ENCODE peak calls at places on chromosomes 12 and 14, in four cellular contexts. One of them, this sample, is unnamed.

GRCh38 chr14:92380131-92380530 is 57.2 kb downstream of the SLC24A4 start:
- DNase-seq in neural progenitor cell: peak; percentile 55
- DNase-seq in HCT116: no peak
- DNase-seq in heart right ventricle: no peak
- DNase-seq in this sample: no peak

GRCh38 chr14:49853572-49854375 is 1.2 kb upstream of the NEMF start:
- DNase-seq in neural progenitor cell: peak; percentile 91
- DNase-seq in HCT116: peak; percentile 90
- DNase-seq in heart right ventricle: peak; percentile 67
- DNase-seq in this sample: peak; percentile 74

GRCh38 chr12:4849024-4849594 is 60.6 kb upstream of the KCNA1 start:
- DNase-seq in neural progenitor cell: peak; percentile 42
- DNase-seq in HCT116: no peak
- DNase-seq in heart right ventricle: no peak
- DNase-seq in this sample: peak; percentile 6

GRCh38 chr12:3791475-3791874 is 38.6 kb upstream of the CRACR2A start:
- DNase-seq in neural progenitor cell: no peak
- DNase-seq in HCT116: no peak
- DNase-seq in heart right ventricle: no peak
- DNase-seq in this sample: no peak

GRCh38 chr14:68384335-68384734 is 408.5 kb downstream of the ZFP36L1 start:
- DNase-seq in neural progenitor cell: no peak
- DNase-seq in HCT116: no peak
- DNase-seq in heart right ventricle: peak; percentile 32
- DNase-seq in this sample: no peak

GRCh38 chr14:76828339-76829015 is 2.3 kb downstream of the LRRC74A start:
- DNase-seq in neural progenitor cell: no peak
- DNase-seq in HCT116: no peak
- DNase-seq in heart right ventricle: no peak
- DNase-seq in this sample: no peak

GRCh38 chr12:93203361-93203760 is 174.4 kb upstream of the NUDT4 start:
- DNase-seq in neural progenitor cell: no peak
- DNase-seq in HCT116: no peak
- DNase-seq in heart right ventricle: no peak
- DNase-seq in this sample: no peak

GRCh38 chr14:49950275-49951250 is 57.7 kb downstream of the ARF6 start:
- DNase-seq in neural progenitor cell: no peak
- DNase-seq in HCT116: peak; percentile 66
- DNase-seq in heart right ventricle: no peak
- DNase-seq in this sample: peak; percentile 97

GRCh38 chr12:89454080-89454848 is 70.3 kb downstream of the GALNT4 start:
- DNase-seq in neural progenitor cell: peak; percentile 15
- DNase-seq in HCT116: no peak
- DNase-seq in heart right ventricle: no peak
- DNase-seq in this sample: no peak

GRCh38 chr12:89983622-89984021 is 275.0 kb upstream of the ATP2B1 start:
- DNase-seq in neural progenitor cell: no peak
- DNase-seq in HCT116: no peak
- DNase-seq in heart right ventricle: no peak
- DNase-seq in this sample: no peak

GRCh38 chr14:99792551-99793212 is 531 bp upstream of the EML1 start:
- DNase-seq in neural progenitor cell: peak; percentile 52
- DNase-seq in HCT116: no peak
- DNase-seq in heart right ventricle: peak; percentile 41
- DNase-seq in this sample: no peak

GRCh38 chr14:75182820-75183219 is 6.4 kb upstream of the TMED10 start:
- DNase-seq in neural progenitor cell: no peak
- DNase-seq in HCT116: no peak
- DNase-seq in heart right ventricle: no peak
- DNase-seq in this sample: peak; percentile 25

GRCh38 chr14:31208546-31209424 is 1.2 kb upstream of the HECTD1 start:
- DNase-seq in neural progenitor cell: no peak
- DNase-seq in HCT116: no peak
- DNase-seq in heart right ventricle: no peak
- DNase-seq in this sample: no peak

GRCh38 chr14:69559581-69560011 is 15.1 kb downstream of the CCDC177 start:
- DNase-seq in neural progenitor cell: peak; percentile 23
- DNase-seq in HCT116: no peak
- DNase-seq in heart right ventricle: no peak
- DNase-seq in this sample: no peak

GRCh38 chr14:40386433-40386832 is 954.2 kb upstream of the FBXO33 start:
- DNase-seq in neural progenitor cell: no peak
- DNase-seq in HCT116: no peak
- DNase-seq in heart right ventricle: no peak
- DNase-seq in this sample: no peak

GRCh38 chr12:76957306-76957705 is 78.5 kb upstream of the CSRP2 start:
- DNase-seq in neural progenitor cell: no peak
- DNase-seq in HCT116: no peak
- DNase-seq in heart right ventricle: no peak
- DNase-seq in this sample: no peak

GRCh38 chr12:109111775-109112491 is 4.5 kb upstream of the ACACB start:
- DNase-seq in neural progenitor cell: peak; percentile 63
- DNase-seq in HCT116: peak; percentile 24
- DNase-seq in heart right ventricle: peak; percentile 77
- DNase-seq in this sample: no peak

GRCh38 chr14:90692061-90692460 is 124.2 kb downstream of the TTC7B start:
- DNase-seq in neural progenitor cell: no peak
- DNase-seq in HCT116: no peak
- DNase-seq in heart right ventricle: no peak
- DNase-seq in this sample: no peak

GRCh38 chr12:111766608-111767361 is at the start of gene ALDH2:
- DNase-seq in neural progenitor cell: peak; percentile 94
- DNase-seq in HCT116: peak; percentile 6
- DNase-seq in heart right ventricle: peak; percentile 84
- DNase-seq in this sample: no peak

GRCh38 chr14:31270196-31270772 is 62.7 kb upstream of the HECTD1 start:
- DNase-seq in neural progenitor cell: peak; percentile 44
- DNase-seq in HCT116: no peak
- DNase-seq in heart right ventricle: no peak
- DNase-seq in this sample: no peak

GRCh38 chr12:94560416-94561221 is 89.7 kb downstream of the TMCC3 start:
- DNase-seq in neural progenitor cell: peak; percentile 52
- DNase-seq in HCT116: peak; percentile 35
- DNase-seq in heart right ventricle: no peak
- DNase-seq in this sample: peak; percentile 96

GRCh38 chr14:100737526-100737925 is 10.8 kb downstream of the DLK1 start:
- DNase-seq in neural progenitor cell: no peak
- DNase-seq in HCT116: no peak
- DNase-seq in heart right ventricle: no peak
- DNase-seq in this sample: no peak

GRCh38 chr12:12461923-12462315 is 100.7 kb downstream of the DUSP16 start:
- DNase-seq in neural progenitor cell: no peak
- DNase-seq in HCT116: no peak
- DNase-seq in heart right ventricle: no peak
- DNase-seq in this sample: no peak

GRCh38 chr12:6582196-6582595 is 14.1 kb upstream of the NOP2 start:
- DNase-seq in neural progenitor cell: peak; percentile 47
- DNase-seq in HCT116: no peak
- DNase-seq in heart right ventricle: no peak
- DNase-seq in this sample: no peak

GRCh38 chr12:29164477-29165163 is 15.5 kb downstream of the FAR2 start:
- DNase-seq in neural progenitor cell: no peak
- DNase-seq in HCT116: no peak
- DNase-seq in heart right ventricle: no peak
- DNase-seq in this sample: peak; percentile 36

GRCh38 chr12:29159690-29160089 is 10.6 kb downstream of the FAR2 start:
- DNase-seq in neural progenitor cell: no peak
- DNase-seq in HCT116: no peak
- DNase-seq in heart right ventricle: no peak
- DNase-seq in this sample: no peak

GRCh38 chr12:29167410-29167809 is 18.3 kb downstream of the FAR2 start:
- DNase-seq in neural progenitor cell: no peak
- DNase-seq in HCT116: no peak
- DNase-seq in heart right ventricle: no peak
- DNase-seq in this sample: no peak

GRCh38 chr12:29160230-29160629 is 11.2 kb downstream of the FAR2 start:
- DNase-seq in neural progenitor cell: no peak
- DNase-seq in HCT116: no peak
- DNase-seq in heart right ventricle: no peak
- DNase-seq in this sample: no peak

GRCh38 chr12:29163146-29163545 is 14.1 kb downstream of the FAR2 start:
- DNase-seq in neural progenitor cell: no peak
- DNase-seq in HCT116: no peak
- DNase-seq in heart right ventricle: no peak
- DNase-seq in this sample: no peak
- H3K4me1 ChIP-seq in neural progenitor cell: no peaks in the 10 kb centered on the region
- H3K4me1 ChIP-seq in HCT116: peaks cover 10% of the 10 kb centered on the region
- H3K4me1 ChIP-seq in heart right ventricle: no peaks in the 10 kb centered on the region
- H3K4me1 ChIP-seq in this sample: no peaks in the 10 kb centered on the region

GRCh38 chr12:48184549-48184922 is 1.1 kb downstream of the CCDC184 start:
- DNase-seq in neural progenitor cell: peak; percentile 20
- DNase-seq in HCT116: no peak
- DNase-seq in heart right ventricle: no peak
- DNase-seq in this sample: no peak
- H3K4me1 ChIP-seq in neural progenitor cell: peaks cover 23% of the 10 kb centered on the region
- H3K4me1 ChIP-seq in HCT116: peaks cover 25% of the 10 kb centered on the region
- H3K4me1 ChIP-seq in heart right ventricle: peaks cover 4% of the 10 kb centered on the region
- H3K4me1 ChIP-seq in this sample: no peaks in the 10 kb centered on the region

DNA sequence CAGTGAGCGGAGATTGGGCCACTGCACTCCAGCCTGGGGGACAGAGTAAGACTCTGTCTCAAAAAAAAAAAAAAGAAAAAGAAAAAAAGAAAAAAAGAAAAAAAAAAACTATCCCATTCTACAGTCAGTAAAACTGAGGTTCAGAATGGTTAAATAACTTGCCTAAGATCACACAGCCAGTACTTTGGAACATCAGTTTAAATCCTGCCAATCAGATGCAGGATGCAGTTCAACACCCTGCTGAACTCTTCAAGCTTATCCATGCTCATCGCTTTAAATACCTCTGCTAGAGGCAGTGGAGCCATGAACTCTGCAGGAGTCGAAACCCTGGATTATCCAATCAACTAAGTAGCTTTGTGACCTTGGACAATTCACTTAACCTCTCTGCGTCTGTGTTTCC is 3.4 kb downstream of the ZNF385A start:
- DNase-seq in neural progenitor cell: no peak
- DNase-seq in HCT116: no peak
- DNase-seq in heart right ventricle: no peak
- DNase-seq in this sample: no peak
- H3K4me1 ChIP-seq in neural progenitor cell: peaks cover 33% of the 10 kb centered on the region
- H3K4me1 ChIP-seq in HCT116: peaks cover 59% of the 10 kb centered on the region
- H3K4me1 ChIP-seq in heart right ventricle: peaks cover 8% of the 10 kb centered on the region
- H3K4me1 ChIP-seq in this sample: peaks cover 15% of the 10 kb centered on the region

GRCh38 chr12:124743479-124744272 is 120.0 kb downstream of the SCARB1 start:
- DNase-seq in neural progenitor cell: no peak
- DNase-seq in HCT116: no peak
- DNase-seq in heart right ventricle: no peak
- DNase-seq in this sample: no peak
- H3K4me1 ChIP-seq in neural progenitor cell: peaks cover under 1% of the 10 kb centered on the region
- H3K4me1 ChIP-seq in HCT116: peaks cover 68% of the 10 kb centered on the region
- H3K4me1 ChIP-seq in heart right ventricle: peaks cover 20% of the 10 kb centered on the region
- H3K4me1 ChIP-seq in this sample: peaks cover 5% of the 10 kb centered on the region

DNA sequence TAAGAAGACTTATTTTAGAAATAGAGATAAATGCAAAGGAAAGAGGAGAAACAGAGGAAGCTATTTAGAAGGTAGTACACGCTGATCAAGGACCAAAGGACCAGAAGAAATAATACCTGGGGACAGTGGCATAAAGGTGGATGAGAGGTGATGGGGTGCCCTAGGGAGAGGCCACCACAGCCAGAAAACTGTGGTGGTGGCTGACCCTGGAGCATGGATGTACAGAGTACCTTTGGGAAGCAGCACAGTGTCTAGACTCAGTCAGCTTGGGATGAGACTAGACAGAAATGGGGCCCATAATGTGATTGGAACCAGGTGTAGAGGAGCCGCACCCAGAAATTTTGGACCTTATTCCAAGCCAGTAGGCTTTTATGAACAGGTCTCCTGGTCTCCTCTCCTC is 17.2 kb downstream of the RASSF8 start:
- DNase-seq in neural progenitor cell: no peak
- DNase-seq in HCT116: no peak
- DNase-seq in heart right ventricle: no peak
- DNase-seq in this sample: no peak
- H3K4me1 ChIP-seq in neural progenitor cell: peaks cover 77% of the 10 kb centered on the region
- H3K4me1 ChIP-seq in HCT116: no peaks in the 10 kb centered on the region
- H3K4me1 ChIP-seq in heart right ventricle: peaks cover 27% of the 10 kb centered on the region
- H3K4me1 ChIP-seq in this sample: peaks cover 6% of the 10 kb centered on the region

DNA sequence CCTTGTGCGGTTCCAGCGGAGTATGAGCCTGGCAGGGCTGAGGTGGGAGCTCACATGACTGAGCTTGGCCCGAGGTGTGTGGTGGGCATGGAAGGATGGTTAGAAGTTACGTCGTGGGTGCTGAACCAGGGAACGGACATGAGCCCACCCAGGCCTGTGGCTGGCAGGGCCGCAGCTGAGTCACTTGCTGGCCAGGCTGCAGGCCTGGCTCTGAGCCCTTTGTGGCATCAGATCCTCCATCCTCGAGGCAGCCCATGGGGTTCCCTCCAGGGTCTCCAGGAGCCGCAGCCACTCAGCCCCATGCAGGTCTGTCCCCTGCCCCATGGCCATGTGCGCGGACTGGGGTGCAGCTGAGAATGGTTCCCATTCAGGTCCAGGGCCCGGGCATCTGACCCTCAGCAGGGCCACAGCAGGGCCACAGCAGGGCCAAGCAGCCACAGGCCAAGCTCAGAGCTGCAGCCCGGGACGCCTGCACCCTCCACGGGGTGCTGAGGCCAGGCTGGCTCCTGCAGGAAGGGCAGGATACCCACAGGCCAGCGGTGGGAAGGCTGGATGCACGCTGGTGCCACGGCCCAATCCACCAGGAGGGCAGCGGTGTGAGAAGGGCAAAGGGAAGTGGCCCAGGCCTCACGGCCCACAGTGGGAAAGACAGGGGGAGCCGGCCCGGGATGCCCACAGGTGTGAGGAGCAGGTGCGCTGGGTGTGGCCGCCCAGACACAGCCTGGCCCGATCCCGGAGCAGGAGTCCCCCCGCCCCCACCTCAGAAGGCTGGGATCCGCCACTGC is 26.3 kb upstream of the ULK1 start:
- DNase-seq in neural progenitor cell: no peak
- DNase-seq in HCT116: no peak
- DNase-seq in heart right ventricle: no peak
- DNase-seq in this sample: no peak
- H3K4me1 ChIP-seq in neural progenitor cell: peaks cover 11% of the 10 kb centered on the region
- H3K4me1 ChIP-seq in HCT116: peaks cover 50% of the 10 kb centered on the region
- H3K4me1 ChIP-seq in heart right ventricle: no peaks in the 10 kb centered on the region
- H3K4me1 ChIP-seq in this sample: peaks cover 10% of the 10 kb centered on the region

DNA sequence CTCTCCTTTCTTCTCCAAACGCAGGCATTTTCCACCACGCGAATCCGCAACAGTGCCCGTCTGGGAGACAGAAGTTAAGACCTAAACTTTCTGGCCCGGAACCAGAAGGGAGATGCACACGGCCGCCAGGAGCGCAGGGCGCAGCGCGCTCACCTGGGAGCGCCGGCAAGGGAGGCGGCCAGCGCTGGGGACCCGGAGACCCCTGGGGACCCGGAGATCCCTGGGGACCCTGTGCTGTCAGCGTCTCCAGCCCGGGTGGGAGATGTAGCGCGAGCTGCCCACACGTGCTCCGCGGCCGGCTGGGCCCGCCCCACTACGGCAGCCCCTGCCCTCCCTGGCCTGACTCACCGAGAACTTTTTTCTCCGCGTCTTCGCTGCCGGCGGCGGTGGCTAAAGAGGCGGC is 620 bp downstream of the YBX3 start:
- DNase-seq in neural progenitor cell: peak; percentile 59
- DNase-seq in HCT116: no peak
- DNase-seq in heart right ventricle: peak; percentile 50
- DNase-seq in this sample: peak; percentile 42
- H3K4me1 ChIP-seq in neural progenitor cell: peaks cover 47% of the 10 kb centered on the region
- H3K4me1 ChIP-seq in HCT116: peaks cover 56% of the 10 kb centered on the region
- H3K4me1 ChIP-seq in heart right ventricle: peaks cover 49% of the 10 kb centered on the region
- H3K4me1 ChIP-seq in this sample: peaks cover 31% of the 10 kb centered on the region